ENCODE peak calls at places on chromosomes 13 and 19, in five cellular contexts. I, Z, Y, A and X are unnamed samples.

GRCh38 chr13:39038569-39038898 is 278 bp downstream of the NHLRC3 start:
- DNase-seq in Z (peak; percentile 28), A (no peak), Y (no peak), I (no peak), X (peak; percentile 32)

GRCh38 chr13:74573654-74574053 is 439.4 kb upstream of the KLF12 start:
- DNase-seq in Y (peak; percentile 6), I (no peak), A (no peak), Z (no peak), X (no peak)

GRCh38 chr13:25659091-25659502 is 287.3 kb downstream of the ATP8A2 start:
- DNase-seq in Y (no peak), Z (no peak), I (no peak), A (no peak), X (no peak)

GRCh38 chr19:48510421-48511268 is 990 bp downstream of the LMTK3 start:
- DNase-seq in Z (peak; percentile 47), Y (peak; percentile 58), A (no peak), I (peak; percentile 39), X (peak; percentile 62)

GRCh38 chr13:76812971-76813691 is 73.1 kb downstream of the KCTD12 start:
- DNase-seq in I (no peak), Y (peak; percentile 45), A (no peak), Z (peak; percentile 69), X (peak; percentile 65)

GRCh38 chr19:12733369-12733896 is 1.1 kb downstream of the TRIR start:
- DNase-seq in I (peak; percentile 45), Z (peak; percentile 56), Y (peak; percentile 55), A (no peak), X (no peak)

GRCh38 chr19:7907544-7907943 is 3.9 kb downstream of the MAP2K7 start:
- DNase-seq in I (no peak), A (no peak), Z (no peak), Y (no peak), X (no peak)

GRCh38 chr19:8074501-8074900 is 21.9 kb downstream of the CCL25 start:
- DNase-seq in Y (no peak), Z (no peak), A (no peak), I (no peak), X (no peak)

GRCh38 chr13:112986946-112987345 is 17.9 kb downstream of the MCF2L start:
- DNase-seq in Z (no peak), I (no peak), Y (no peak), A (no peak), X (no peak)

GRCh38 chr13:112984954-112985802 is 16.2 kb downstream of the MCF2L start:
- DNase-seq in I (no peak), Y (no peak), A (no peak), Z (no peak), X (no peak)

GRCh38 chr13:112986470-112986869 is 17.5 kb downstream of the MCF2L start:
- DNase-seq in I (no peak), A (no peak), Z (no peak), Y (no peak), X (no peak)

GRCh38 chr13:112985803-112986408 is 16.9 kb downstream of the MCF2L start:
- DNase-seq in Z (no peak), I (no peak), A (no peak), Y (no peak), X (no peak)

GRCh38 chr13:112987625-112988024 is 18.6 kb downstream of the MCF2L start:
- DNase-seq in I (no peak), Z (no peak), A (no peak), Y (no peak), X (no peak)
- TF ChIP-seq CTCF in I (no peak), Z (no peak), A (no peak), Y (no peak), X (no peak)

GRCh38 chr19:40806385-40807146 is 7.6 kb downstream of the EGLN2 start:
- DNase-seq in I (peak; percentile 95), Y (peak; percentile 98), Z (peak; percentile 80), A (peak; percentile 71), X (peak; percentile 96)

GRCh38 chr19:40808497-40808896 is 9.5 kb downstream of the EGLN2 start:
- DNase-seq in I (no peak), Z (no peak), A (no peak), Y (no peak), X (no peak)

GRCh38 chr19:40808021-40808325 is 9.0 kb downstream of the EGLN2 start:
- DNase-seq in A (no peak), Y (no peak), Z (no peak), I (no peak), X (no peak)

GRCh38 chr19:40805258-40805868 is 6.4 kb downstream of the EGLN2 start:
- DNase-seq in Z (peak; percentile 74), Y (no peak), A (no peak), I (no peak), X (no peak)

DNA sequence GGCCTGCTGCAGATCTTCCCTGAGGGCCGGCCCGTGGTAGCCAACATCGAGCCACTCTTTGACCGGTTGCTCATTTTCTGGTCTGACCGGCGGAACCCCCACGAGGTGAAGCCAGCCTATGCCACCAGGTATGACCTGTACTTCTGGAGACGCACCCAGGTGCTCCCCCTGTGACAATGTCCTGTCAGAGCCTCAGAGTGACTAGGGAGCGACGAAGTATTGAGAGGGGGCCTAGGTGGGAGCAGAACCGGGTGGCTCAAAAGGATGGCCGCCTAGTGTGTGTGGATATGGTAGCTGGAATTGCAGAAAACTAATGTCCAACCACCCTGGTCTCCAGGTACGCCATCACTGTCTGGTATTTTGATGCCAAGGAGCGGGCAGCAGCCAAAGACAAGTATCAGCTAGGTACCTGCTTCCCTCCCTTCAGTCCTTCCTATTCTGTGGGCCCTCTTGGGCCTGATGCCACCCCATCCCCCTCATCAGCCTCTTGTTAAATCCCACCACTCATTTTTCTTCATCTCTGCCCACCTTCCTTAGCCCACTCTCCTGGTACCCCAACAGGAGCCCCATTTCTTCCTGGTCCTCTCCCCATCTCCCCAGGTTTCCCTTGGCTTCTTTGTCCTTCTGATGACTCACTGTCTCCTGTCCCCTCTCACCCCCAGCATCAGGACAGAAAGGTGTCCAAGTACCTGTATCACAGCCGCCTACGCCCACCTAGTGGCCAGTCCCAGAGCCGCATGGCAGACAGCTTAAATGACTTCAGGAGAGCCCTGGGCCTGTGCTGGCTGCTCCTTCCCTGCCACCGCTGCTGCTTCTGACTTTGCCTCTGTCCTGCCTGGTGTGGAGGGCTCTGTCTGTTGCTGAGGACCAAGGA is 8.4 kb downstream of the EGLN2 start:
- DNase-seq in I (no peak), Y (no peak), Z (no peak), A (no peak), X (no peak)
- TF ChIP-seq CTCF in I (peak; percentile 26), Y (peak; percentile 27), Z (no peak), A (peak; percentile 31), X (no peak)

GRCh38 chr19:51837145-51837544 is 42.2 kb downstream of the FPR3 start:
- DNase-seq in Y (no peak), A (no peak), I (no peak), Z (no peak), X (no peak)
- TF ChIP-seq CTCF in Y (no peak), A (no peak), I (no peak), Z (no peak), X (no peak)

GRCh38 chr13:85974604-85975366 is 175.6 kb upstream of the SLITRK6 start:
- DNase-seq in Z (no peak), I (no peak), A (no peak), Y (peak; percentile 11), X (no peak)

GRCh38 chr13:85969331-85969730 is 170.1 kb upstream of the SLITRK6 start:
- DNase-seq in I (no peak), A (no peak), Z (no peak), Y (no peak), X (no peak)

GRCh38 chr13:85970727-85971126 is 171.5 kb upstream of the SLITRK6 start:
- DNase-seq in Z (no peak), Y (peak; percentile 17), A (no peak), I (no peak), X (no peak)
- TF ChIP-seq CTCF in Z (peak; percentile 51), Y (no peak), A (no peak), I (peak; percentile 11), X (no peak)

GRCh38 chr13:94968040-94968756 is 255.9 kb upstream of the SOX21 start:
- DNase-seq in Z (no peak), I (no peak), A (no peak), Y (peak; percentile 7), X (no peak)
- TF ChIP-seq CTCF in Z (no peak), I (no peak), A (no peak), Y (no peak), X (no peak)

DNA sequence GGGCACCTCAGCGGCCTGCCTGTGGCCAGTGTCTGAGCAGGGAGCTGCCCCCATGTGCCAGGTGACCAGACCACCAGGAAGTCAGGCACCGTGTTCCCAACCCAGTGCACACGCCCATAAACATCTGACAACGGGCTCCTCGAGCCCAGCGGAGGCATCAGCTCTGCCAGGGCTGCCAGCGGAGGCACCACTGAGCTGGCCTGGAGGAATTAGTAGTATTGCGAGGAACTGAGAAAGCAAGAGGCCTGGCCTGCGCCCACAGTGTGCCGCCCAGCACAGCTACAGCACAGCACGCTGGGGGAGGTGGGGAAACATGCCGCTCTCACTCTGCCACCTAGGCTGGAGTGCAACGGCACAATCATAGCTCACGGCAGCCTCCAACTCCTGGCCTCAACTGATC is 44.6 kb downstream of the ANKRD27 start:
- DNase-seq in Y (no peak), I (no peak), Z (no peak), A (no peak), X (no peak)
- TF ChIP-seq CTCF in Y (no peak), I (no peak), Z (no peak), A (no peak), X (no peak)

GRCh38 chr19:23543351-23543750 is 143.7 kb downstream of the ZNF675 start:
- DNase-seq in Z (no peak), Y (no peak), A (no peak), I (no peak), X (peak; percentile 21)
- TF ChIP-seq CTCF in Z (no peak), Y (no peak), A (no peak), I (no peak), X (no peak)